ENCODE peak calls at places on chromosome 1, in seven cellular contexts. B is cardiac fibroblast, C is A549, Y is tibial artery, Q is fibroblast of mammary gland, X is IMR-90, V is RWPE2. L is an unnamed sample.

GRCh38 chr1:109248797-109249629 is at the start of gene CELSR2:
- DNase-seq in B (peak; percentile 63), C (peak; percentile 56), Y (peak; percentile 74), Q (peak; percentile 29), X (peak; percentile 54), V (no peak), L (peak; percentile 43)

GRCh38 chr1:175774921-175775320 is 31.5 kb upstream of the TNR start:
- DNase-seq in B (no peak), C (no peak), Y (no peak), Q (no peak), X (no peak), V (no peak), L (no peak)

GRCh38 chr1:220841293-220841692 is 38.0 kb upstream of the HLX start:
- DNase-seq in B (no peak), C (peak; percentile 13), Y (no peak), Q (peak; percentile 36), X (no peak), V (no peak), L (peak; percentile 30)

GRCh38 chr1:245871881-245872280 is 635.2 kb downstream of the SMYD3 start:
- DNase-seq in B (no peak), C (no peak), Y (no peak), Q (peak; percentile 67), X (peak; percentile 99), V (no peak), L (peak; percentile 95)

GRCh38 chr1:50992532-50993318 is 22.7 kb downstream of the CDKN2C start:
- DNase-seq in B (no peak), C (no peak), Y (no peak), Q (no peak), X (no peak), V (no peak), L (no peak)

GRCh38 chr1:97832490-97832889 is 88.3 kb downstream of the DPYD start:
- DNase-seq in B (peak; percentile 76), C (no peak), Y (no peak), Q (peak; percentile 82), X (no peak), V (no peak), L (peak; percentile 30)

GRCh38 chr1:69244211-69244610 is 323.5 kb upstream of the LRRC7 start:
- DNase-seq in B (no peak), C (no peak), Y (no peak), Q (no peak), X (no peak), V (no peak), L (no peak)

GRCh38 chr1:232686346-232686745 is 56.4 kb upstream of the SIPA1L2 start:
- DNase-seq in B (no peak), C (no peak), Y (no peak), Q (peak; percentile 38), X (peak; percentile 25), V (no peak), L (peak; percentile 20)

GRCh38 chr1:40315239-40315794 is 1.8 kb downstream of the COL9A2 start:
- DNase-seq in B (peak; percentile 92), C (peak; percentile 81), Y (peak; percentile 92), Q (peak; percentile 81), X (peak; percentile 83), V (no peak), L (peak; percentile 84)

GRCh38 chr1:246169019-246169418 is 338.1 kb downstream of the SMYD3 start:
- DNase-seq in B (no peak), C (no peak), Y (no peak), Q (no peak), X (no peak), V (no peak), L (no peak)

GRCh38 chr1:196685506-196685905 is 33.7 kb downstream of the CFH start:
- DNase-seq in B (peak; percentile 26), C (no peak), Y (no peak), Q (peak; percentile 19), X (no peak), V (no peak), L (peak; percentile 5)

GRCh38 chr1:177236967-177237366 is 66.2 kb downstream of the BRINP2 start:
- DNase-seq in B (no peak), C (no peak), Y (no peak), Q (no peak), X (no peak), V (no peak), L (no peak)

GRCh38 chr1:114023377-114023776 is 44.1 kb downstream of the OLFML3 start:
- DNase-seq in B (no peak), C (no peak), Y (no peak), Q (no peak), X (no peak), V (no peak), L (no peak)

GRCh38 chr1:235130766-235131270 is 2.2 kb upstream of the TOMM20 start:
- DNase-seq in B (no peak), C (no peak), Y (no peak), Q (no peak), X (no peak), V (no peak), L (no peak)

GRCh38 chr1:88327391-88328267 is 356.4 kb upstream of the PKN2 start:
- DNase-seq in B (peak; percentile 80), C (peak; percentile 51), Y (no peak), Q (peak; percentile 88), X (peak; percentile 93), V (no peak), L (peak; percentile 80)

GRCh38 chr1:29653886-29654450 is 417.6 kb downstream of the PTPRU start:
- DNase-seq in B (no peak), C (no peak), Y (peak; percentile 32), Q (no peak), X (no peak), V (peak; percentile 4), L (no peak)

GRCh38 chr1:29655145-29655544 is 418.8 kb downstream of the PTPRU start:
- DNase-seq in B (no peak), C (no peak), Y (peak; percentile 34), Q (no peak), X (no peak), V (no peak), L (no peak)

GRCh38 chr1:29657816-29658215 is 421.5 kb downstream of the PTPRU start:
- DNase-seq in B (no peak), C (no peak), Y (peak; percentile 40), Q (no peak), X (no peak), V (peak; percentile 15), L (no peak)

GRCh38 chr1:29658688-29659087 is 422.4 kb downstream of the PTPRU start:
- DNase-seq in B (no peak), C (no peak), Y (no peak), Q (no peak), X (no peak), V (no peak), L (no peak)

GRCh38 chr1:29655945-29656866 is 419.9 kb downstream of the PTPRU start:
- DNase-seq in B (no peak), C (peak; percentile 7), Y (peak; percentile 35), Q (no peak), X (peak; percentile 16), V (peak; percentile 24), L (no peak)
- TF ChIP-seq CTCF in B (peak; percentile 25), C (no peak), Y (no peak), Q (peak; percentile 34), X (peak; percentile 39), V (peak; percentile 34), L (peak; percentile 31)

GRCh38 chr1:107788189-107788588 is 176.8 kb downstream of the VAV3 start:
- DNase-seq in B (peak; percentile 5), C (no peak), Y (no peak), Q (no peak), X (no peak), V (no peak), L (no peak)
- H3K4me3 ChIP-seq in B (no peak overlapping the region), C (no peak overlapping the region), Y (no peak overlapping the region), Q (no peak overlapping the region), X (no peak overlapping the region), V (no peak overlapping the region), L (no peak overlapping the region)

GRCh38 chr1:201088901-201089525 is 23.2 kb downstream of the CACNA1S start:
- DNase-seq in B (no peak), C (no peak), Y (no peak), Q (no peak), X (no peak), V (no peak), L (no peak)
- TF ChIP-seq CTCF in B (no peak), C (no peak), Y (no peak), Q (no peak), X (no peak), V (no peak), L (no peak)

GRCh38 chr1:74571493-74571800 is 59.0 kb upstream of the LRRC53 start:
- DNase-seq in B (no peak), C (no peak), Y (no peak), Q (no peak), X (no peak), V (no peak), L (no peak)

GRCh38 chr1:74570797-74571492 is 58.5 kb upstream of the LRRC53 start:
- DNase-seq in B (no peak), C (no peak), Y (no peak), Q (no peak), X (no peak), V (no peak), L (no peak)

DNA sequence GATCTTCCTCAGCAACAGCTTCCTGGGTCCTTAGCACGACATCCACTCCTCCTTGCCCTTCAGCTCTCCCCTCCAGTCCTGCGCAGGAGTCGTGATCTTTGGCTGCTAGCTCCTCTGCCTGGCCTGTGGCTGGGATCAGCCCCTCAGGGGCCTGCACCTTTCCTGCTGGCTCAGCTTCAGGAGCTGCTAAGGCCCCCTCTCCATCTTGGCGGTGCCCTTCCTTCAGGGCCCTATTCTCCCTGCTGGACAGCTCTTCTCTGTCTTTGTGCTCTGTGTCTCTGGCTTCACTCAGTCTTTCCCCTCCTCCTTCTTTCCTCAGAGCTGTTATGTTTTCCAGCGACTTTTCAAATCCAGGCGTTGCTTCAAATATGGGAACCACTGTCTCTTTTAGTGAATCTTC is 59.5 kb upstream of the LRRC53 start:
- DNase-seq in B (no peak), C (no peak), Y (no peak), Q (no peak), X (no peak), V (no peak), L (no peak)
- H3K4me3 ChIP-seq in B (no peak overlapping the region), C (no peak overlapping the region), Y (no peak overlapping the region), Q (no peak overlapping the region), X (no peak overlapping the region), V (no peak overlapping the region), L (no peak overlapping the region)

GRCh38 chr1:32333251-32333963 is 2.6 kb downstream of the MARCKSL1 start:
- DNase-seq in B (no peak), C (no peak), Y (no peak), Q (no peak), X (no peak), V (no peak), L (no peak)
- TF ChIP-seq CTCF in B (no peak), C (no peak), Y (no peak), Q (no peak), X (no peak), V (no peak), L (no peak)

GRCh38 chr1:201712387-201713092 is 116.4 kb upstream of the IPO9 start:
- DNase-seq in B (no peak), C (no peak), Y (peak; percentile 73), Q (no peak), X (no peak), V (no peak), L (no peak)
- H3K4me3 ChIP-seq in B (no peak overlapping the region), C (no peak overlapping the region), Y (no peak overlapping the region), Q (no peak overlapping the region), X (no peak overlapping the region), V (no peak overlapping the region), L (no peak overlapping the region)

GRCh38 chr1:35279555-35279904 is 11.0 kb downstream of the ZMYM4 start:
- DNase-seq in B (no peak), C (no peak), Y (no peak), Q (no peak), X (no peak), V (no peak), L (no peak)
- TF ChIP-seq CTCF in B (no peak), C (no peak), Y (no peak), Q (no peak), X (no peak), V (no peak), L (no peak)

GRCh38 chr1:67812225-67812624 is 21.0 kb downstream of the GNG12 start:
- DNase-seq in B (no peak), C (no peak), Y (no peak), Q (no peak), X (no peak), V (no peak), L (no peak)
- H3K4me3 ChIP-seq in B (no peak overlapping the region), C (no peak overlapping the region), Y (no peak overlapping the region), Q (no peak overlapping the region), X (no peak overlapping the region), V (no peak overlapping the region), L (no peak overlapping the region)